ENCODE peak calls at places on chromosomes 16 and 17, in five cellular contexts. O is activated naive CD8-positive, alpha-beta T cell treated with anti-CD3 and anti-CD28 coated beads for 36 hours; U is H54; B is fibroblast of villous mesenchyme; V is heart left ventricle. H is an unnamed sample.

GRCh38 chr16:66275795-66276428 is 90.6 kb upstream of the CDH5 start:
- DNase-seq in O (no peak), U (peak; percentile 45), B (peak; percentile 69), V (no peak), H (peak; percentile 34)

GRCh38 chr17:72618018-72618509 is 474.4 kb downstream of the SLC39A11 start:
- DNase-seq in O (no peak), U (no peak), B (no peak), V (no peak), H (peak; percentile 48)

GRCh38 chr16:76669288-76669687 is 392.1 kb downstream of the CNTNAP4 start:
- DNase-seq in O (no peak), U (no peak), B (no peak), V (no peak), H (no peak)

GRCh38 chr17:65355246-65355645 is 206.2 kb downstream of the AXIN2 start:
- DNase-seq in O (no peak), U (no peak), B (no peak), V (no peak), H (no peak)

GRCh38 chr17:41717408-41718286 is 5.5 kb downstream of the GAST start:
- DNase-seq in O (no peak), U (no peak), B (peak; percentile 85), V (no peak), H (no peak)

GRCh38 chr16:68297908-68298307 is 12.8 kb downstream of the SLC7A6OS start:
- DNase-seq in O (no peak), U (no peak), B (no peak), V (no peak), H (no peak)

GRCh38 chr16:12083625-12084024 is 107.1 kb downstream of the SNX29 start:
- DNase-seq in O (no peak), U (no peak), B (no peak), V (no peak), H (no peak)

GRCh38 chr16:88334517-88335149 is 48.1 kb upstream of the ZNF469 start:
- DNase-seq in O (no peak), U (no peak), B (no peak), V (no peak), H (no peak)

GRCh38 chr16:17963185-17963836 is 373.2 kb downstream of the NPIPA8 start:
- DNase-seq in O (no peak), U (no peak), B (no peak), V (no peak), H (no peak)

GRCh38 chr17:66724581-66725341 is 110.2 kb upstream of the CACNG5 start:
- DNase-seq in O (no peak), U (no peak), B (peak; percentile 68), V (no peak), H (no peak)

GRCh38 chr17:33381201-33381600 is 88.1 kb upstream of the ASIC2 start:
- DNase-seq in O (no peak), U (no peak), B (peak; percentile 16), V (no peak), H (no peak)

GRCh38 chr16:49857423-49858181 is 1.7 kb upstream of the ZNF423 start:
- DNase-seq in O (peak; percentile 58), U (peak; percentile 95), B (peak; percentile 9), V (peak; percentile 62), H (peak; percentile 57)

GRCh38 chr17:57523926-57524634 is 221.0 kb downstream of the CCDC182 start:
- DNase-seq in O (no peak), U (peak; percentile 78), B (no peak), V (peak; percentile 90), H (no peak)

GRCh38 chr16:81556715-81557284 is 112.2 kb downstream of the CMIP start:
- DNase-seq in O (no peak), U (no peak), B (peak; percentile 21), V (no peak), H (no peak)

GRCh38 chr17:43591750-43592562 is 45.8 kb upstream of the ETV4 start:
- DNase-seq in O (no peak), U (peak; percentile 73), B (peak; percentile 80), V (peak; percentile 89), H (no peak)

GRCh38 chr17:7704601-7705268 is at the start of gene EFNB3:
- DNase-seq in O (no peak), U (no peak), B (peak; percentile 37), V (no peak), H (no peak)

GRCh38 chr16:2497116-2497630 is 16.6 kb upstream of the ATP6V0C start:
- DNase-seq in O (no peak), U (no peak), B (peak; percentile 36), V (peak; percentile 89), H (no peak)

GRCh38 chr17:48611681-48612455 is 1.1 kb upstream of the HOXB7 start:
- DNase-seq in O (no peak), U (no peak), B (no peak), V (no peak), H (no peak)

GRCh38 chr16:78045865-78046581 is 23.7 kb downstream of the CLEC3A start:
- DNase-seq in O (peak; percentile 55), U (peak; percentile 18), B (peak; percentile 72), V (peak; percentile 76), H (peak; percentile 64)

H was measured in activated CD8-positive, alpha-beta T cell treated with anti-CD3 and anti-CD28 coated beads, Interleukin-2, amount 10 ng/mL, durations not matched to agents 7 days and 5 days.